ENCODE peak calls at places on chromosomes 5 and 9, in nine cellular contexts. One of them, this sample, is unnamed.

GRCh38 chr9:75956161-75956560 is 65.7 kb downstream of the PCSK5 start:
- DNase-seq in progenitor cell of endocrine pancreas: no peak
- DNase-seq in GM12865: no peak
- DNase-seq in endothelial cell: no peak
- DNase-seq in Peyer's patch: no peak
- DNase-seq in type B pancreatic cell: no peak
- DNase-seq in fibroblast of mammary gland: no peak
- DNase-seq in lower leg skin: no peak
- DNase-seq in heart right ventricle: no peak
- DNase-seq in this sample: no peak

GRCh38 chr5:38403407-38403806 is 145.0 kb downstream of the EGFLAM start:
- DNase-seq in progenitor cell of endocrine pancreas: no peak
- DNase-seq in GM12865: no peak
- DNase-seq in endothelial cell: no peak
- DNase-seq in Peyer's patch: no peak
- DNase-seq in type B pancreatic cell: no peak
- DNase-seq in fibroblast of mammary gland: peak
- DNase-seq in lower leg skin: peak
- DNase-seq in heart right ventricle: no peak
- DNase-seq in this sample: no peak

GRCh38 chr9:2144619-2145018 is 129.5 kb downstream of the SMARCA2 start:
- DNase-seq in progenitor cell of endocrine pancreas: no peak
- DNase-seq in GM12865: no peak
- DNase-seq in endothelial cell: no peak
- DNase-seq in Peyer's patch: no peak
- DNase-seq in type B pancreatic cell: no peak
- DNase-seq in fibroblast of mammary gland: no peak
- DNase-seq in lower leg skin: no peak
- DNase-seq in heart right ventricle: no peak
- DNase-seq in this sample: no peak

GRCh38 chr9:119086590-119086989 is 282.6 kb downstream of the BRINP1 start:
- DNase-seq in progenitor cell of endocrine pancreas: no peak
- DNase-seq in GM12865: no peak
- DNase-seq in endothelial cell: no peak
- DNase-seq in Peyer's patch: no peak
- DNase-seq in type B pancreatic cell: no peak
- DNase-seq in fibroblast of mammary gland: no peak
- DNase-seq in lower leg skin: no peak
- DNase-seq in heart right ventricle: no peak
- DNase-seq in this sample: no peak

GRCh38 chr5:36090033-36090432 is 23.4 kb upstream of the UGT3A2 start:
- DNase-seq in progenitor cell of endocrine pancreas: no peak
- DNase-seq in GM12865: peak
- DNase-seq in endothelial cell: peak
- DNase-seq in Peyer's patch: no peak
- DNase-seq in type B pancreatic cell: no peak
- DNase-seq in fibroblast of mammary gland: peak
- DNase-seq in lower leg skin: no peak
- DNase-seq in heart right ventricle: no peak
- DNase-seq in this sample: no peak

GRCh38 chr5:64144429-64145215 is 21.0 kb upstream of the RNF180 start:
- DNase-seq in progenitor cell of endocrine pancreas: no peak
- DNase-seq in GM12865: no peak
- DNase-seq in endothelial cell: no peak
- DNase-seq in Peyer's patch: no peak
- DNase-seq in type B pancreatic cell: no peak
- DNase-seq in fibroblast of mammary gland: peak
- DNase-seq in lower leg skin: no peak
- DNase-seq in heart right ventricle: no peak
- DNase-seq in this sample: no peak

GRCh38 chr9:117957267-117957666 is 253.1 kb downstream of the TLR4 start:
- DNase-seq in progenitor cell of endocrine pancreas: no peak
- DNase-seq in GM12865: no peak
- DNase-seq in endothelial cell: no peak
- DNase-seq in Peyer's patch: no peak
- DNase-seq in type B pancreatic cell: no peak
- DNase-seq in fibroblast of mammary gland: no peak
- DNase-seq in lower leg skin: no peak
- DNase-seq in heart right ventricle: no peak
- DNase-seq in this sample: no peak

GRCh38 chr5:17186271-17186670 is 31.2 kb upstream of the BASP1 start:
- DNase-seq in progenitor cell of endocrine pancreas: no peak
- DNase-seq in GM12865: no peak
- DNase-seq in endothelial cell: no peak
- DNase-seq in Peyer's patch: no peak
- DNase-seq in type B pancreatic cell: no peak
- DNase-seq in fibroblast of mammary gland: no peak
- DNase-seq in lower leg skin: no peak
- DNase-seq in heart right ventricle: no peak
- DNase-seq in this sample: no peak

GRCh38 chr5:66828551-66829421 is 232.6 kb downstream of the MAST4 start:
- DNase-seq in progenitor cell of endocrine pancreas: peak
- DNase-seq in GM12865: no peak
- DNase-seq in endothelial cell: peak
- DNase-seq in Peyer's patch: peak
- DNase-seq in type B pancreatic cell: no peak
- DNase-seq in fibroblast of mammary gland: peak
- DNase-seq in lower leg skin: peak
- DNase-seq in heart right ventricle: peak
- DNase-seq in this sample: peak

GRCh38 chr5:127746756-127747155 is 43.6 kb downstream of the CCDC192 start:
- DNase-seq in progenitor cell of endocrine pancreas: no peak
- DNase-seq in GM12865: peak
- DNase-seq in endothelial cell: no peak
- DNase-seq in Peyer's patch: no peak
- DNase-seq in type B pancreatic cell: no peak
- DNase-seq in fibroblast of mammary gland: peak
- DNase-seq in lower leg skin: no peak
- DNase-seq in heart right ventricle: no peak
- DNase-seq in this sample: no peak
- TF ChIP-seq CTCF in progenitor cell of endocrine pancreas: peak
- TF ChIP-seq CTCF in GM12865: peak
- TF ChIP-seq CTCF in endothelial cell: no peak
- TF ChIP-seq CTCF in Peyer's patch: no peak
- TF ChIP-seq CTCF in type B pancreatic cell: peak
- TF ChIP-seq CTCF in fibroblast of mammary gland: peak
- TF ChIP-seq CTCF in lower leg skin: no peak
- TF ChIP-seq CTCF in heart right ventricle: peak
- TF ChIP-seq CTCF in this sample: peak

GRCh38 chr9:73199886-73200285 is 48.2 kb downstream of the ANXA1 start:
- DNase-seq in progenitor cell of endocrine pancreas: no peak
- DNase-seq in GM12865: no peak
- DNase-seq in endothelial cell: no peak
- DNase-seq in Peyer's patch: no peak
- DNase-seq in type B pancreatic cell: no peak
- DNase-seq in fibroblast of mammary gland: no peak
- DNase-seq in lower leg skin: no peak
- DNase-seq in heart right ventricle: no peak
- DNase-seq in this sample: no peak
- TF ChIP-seq CTCF in progenitor cell of endocrine pancreas: no peak
- TF ChIP-seq CTCF in GM12865: no peak
- TF ChIP-seq CTCF in endothelial cell: no peak
- TF ChIP-seq CTCF in Peyer's patch: no peak
- TF ChIP-seq CTCF in type B pancreatic cell: no peak
- TF ChIP-seq CTCF in fibroblast of mammary gland: peak
- TF ChIP-seq CTCF in lower leg skin: no peak
- TF ChIP-seq CTCF in heart right ventricle: no peak
- TF ChIP-seq CTCF in this sample: peak

GRCh38 chr5:135553688-135554462 is 18.1 kb upstream of the NEUROG1 start:
- DNase-seq in progenitor cell of endocrine pancreas: no peak
- DNase-seq in GM12865: no peak
- DNase-seq in endothelial cell: peak
- DNase-seq in Peyer's patch: no peak
- DNase-seq in type B pancreatic cell: no peak
- DNase-seq in fibroblast of mammary gland: peak
- DNase-seq in lower leg skin: no peak
- DNase-seq in heart right ventricle: no peak
- DNase-seq in this sample: no peak
- TF ChIP-seq CTCF in progenitor cell of endocrine pancreas: peak
- TF ChIP-seq CTCF in GM12865: no peak
- TF ChIP-seq CTCF in endothelial cell: no peak
- TF ChIP-seq CTCF in Peyer's patch: no peak
- TF ChIP-seq CTCF in type B pancreatic cell: peak
- TF ChIP-seq CTCF in fibroblast of mammary gland: peak
- TF ChIP-seq CTCF in lower leg skin: no peak
- TF ChIP-seq CTCF in heart right ventricle: no peak
- TF ChIP-seq CTCF in this sample: peak

GRCh38 chr5:109718632-109719031 is 28.9 kb downstream of the MAN2A1 start:
- DNase-seq in progenitor cell of endocrine pancreas: no peak
- DNase-seq in GM12865: no peak
- DNase-seq in endothelial cell: no peak
- DNase-seq in Peyer's patch: no peak
- DNase-seq in type B pancreatic cell: no peak
- DNase-seq in fibroblast of mammary gland: no peak
- DNase-seq in lower leg skin: no peak
- DNase-seq in heart right ventricle: no peak
- DNase-seq in this sample: no peak

GRCh38 chr5:109718216-109718615 is 28.5 kb downstream of the MAN2A1 start:
- DNase-seq in progenitor cell of endocrine pancreas: no peak
- DNase-seq in GM12865: no peak
- DNase-seq in endothelial cell: no peak
- DNase-seq in Peyer's patch: no peak
- DNase-seq in type B pancreatic cell: no peak
- DNase-seq in fibroblast of mammary gland: no peak
- DNase-seq in lower leg skin: no peak
- DNase-seq in heart right ventricle: no peak
- DNase-seq in this sample: no peak

GRCh38 chr5:109725135-109725534 is 35.4 kb downstream of the MAN2A1 start:
- DNase-seq in progenitor cell of endocrine pancreas: no peak
- DNase-seq in GM12865: no peak
- DNase-seq in endothelial cell: no peak
- DNase-seq in Peyer's patch: no peak
- DNase-seq in type B pancreatic cell: no peak
- DNase-seq in fibroblast of mammary gland: no peak
- DNase-seq in lower leg skin: no peak
- DNase-seq in heart right ventricle: no peak
- DNase-seq in this sample: no peak

GRCh38 chr5:109719978-109720377 is 30.3 kb downstream of the MAN2A1 start:
- DNase-seq in progenitor cell of endocrine pancreas: no peak
- DNase-seq in GM12865: no peak
- DNase-seq in endothelial cell: no peak
- DNase-seq in Peyer's patch: no peak
- DNase-seq in type B pancreatic cell: no peak
- DNase-seq in fibroblast of mammary gland: no peak
- DNase-seq in lower leg skin: no peak
- DNase-seq in heart right ventricle: no peak
- DNase-seq in this sample: no peak

DNA sequence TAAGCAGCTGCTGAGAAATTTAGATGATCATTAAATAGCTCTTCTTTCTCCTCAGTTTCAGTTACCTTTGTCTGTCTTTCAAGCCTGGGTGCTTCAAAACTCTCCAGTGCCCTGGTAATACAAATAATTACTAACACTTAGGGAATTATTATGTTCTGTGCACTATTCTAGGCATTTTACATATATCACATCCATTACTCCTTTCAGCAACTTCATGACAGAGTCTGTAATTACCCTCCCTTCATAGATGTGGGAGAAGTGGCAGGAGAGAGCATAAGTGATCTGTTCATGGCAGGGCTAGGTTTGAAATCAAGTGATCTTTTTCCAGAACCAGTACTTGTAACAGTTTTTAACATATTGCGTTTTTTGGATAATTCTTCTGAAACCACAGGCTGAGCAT is 32.0 kb downstream of the MAN2A1 start:
- DNase-seq in progenitor cell of endocrine pancreas: no peak
- DNase-seq in GM12865: no peak
- DNase-seq in endothelial cell: no peak
- DNase-seq in Peyer's patch: no peak
- DNase-seq in type B pancreatic cell: no peak
- DNase-seq in fibroblast of mammary gland: no peak
- DNase-seq in lower leg skin: no peak
- DNase-seq in heart right ventricle: no peak
- DNase-seq in this sample: no peak
- TF ChIP-seq CTCF in progenitor cell of endocrine pancreas: no peak
- TF ChIP-seq CTCF in GM12865: no peak
- TF ChIP-seq CTCF in endothelial cell: no peak
- TF ChIP-seq CTCF in Peyer's patch: no peak
- TF ChIP-seq CTCF in type B pancreatic cell: no peak
- TF ChIP-seq CTCF in fibroblast of mammary gland: no peak
- TF ChIP-seq CTCF in lower leg skin: no peak
- TF ChIP-seq CTCF in heart right ventricle: no peak
- TF ChIP-seq CTCF in this sample: no peak

DNA sequence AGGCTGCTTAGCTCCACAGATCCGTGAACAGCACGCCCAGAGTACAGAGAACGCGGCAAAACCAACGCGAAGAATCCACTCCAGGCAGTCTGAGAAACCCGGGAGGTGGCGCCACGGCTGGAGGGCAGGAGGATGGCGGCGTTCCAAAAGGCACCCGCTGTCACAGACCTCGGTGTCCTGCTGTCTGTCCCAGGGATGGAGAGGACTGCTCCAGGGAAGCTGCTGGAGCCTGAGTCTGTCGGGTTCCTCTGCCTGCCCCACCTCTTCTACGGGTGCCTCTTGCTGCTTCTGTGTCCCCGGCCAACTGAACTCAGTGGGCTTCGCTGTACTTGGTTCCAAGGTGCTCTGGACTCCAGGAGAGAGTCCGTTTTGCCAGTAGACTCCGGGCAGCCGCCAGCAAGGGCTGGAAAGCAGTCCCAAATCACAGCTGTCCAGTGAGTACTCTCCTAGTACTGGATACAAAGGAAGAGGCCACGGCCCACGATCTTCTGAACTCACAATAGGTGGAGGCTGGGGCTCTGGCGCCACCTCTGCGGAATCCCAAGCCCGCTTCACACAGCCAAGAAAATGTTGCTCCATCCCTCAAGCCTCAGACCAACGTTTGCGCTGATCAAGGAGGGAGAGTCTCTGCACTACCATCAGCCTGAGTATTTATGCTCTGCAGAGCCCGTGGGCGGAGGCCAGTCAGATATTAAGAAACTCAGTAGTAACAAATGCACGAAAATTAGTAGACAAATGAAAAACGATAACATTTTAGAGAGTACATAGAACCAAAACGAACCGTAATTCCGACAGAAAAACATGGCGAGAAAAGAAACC is 442 bp downstream of the ANXA2R start:
- DNase-seq in progenitor cell of endocrine pancreas: no peak
- DNase-seq in GM12865: peak
- DNase-seq in endothelial cell: peak
- DNase-seq in Peyer's patch: peak
- DNase-seq in type B pancreatic cell: no peak
- DNase-seq in fibroblast of mammary gland: peak
- DNase-seq in lower leg skin: peak
- DNase-seq in heart right ventricle: peak
- DNase-seq in this sample: no peak
- TF ChIP-seq CTCF in progenitor cell of endocrine pancreas: peak
- TF ChIP-seq CTCF in GM12865: peak
- TF ChIP-seq CTCF in endothelial cell: no peak
- TF ChIP-seq CTCF in Peyer's patch: no peak
- TF ChIP-seq CTCF in type B pancreatic cell: no peak
- TF ChIP-seq CTCF in fibroblast of mammary gland: peak
- TF ChIP-seq CTCF in lower leg skin: no peak
- TF ChIP-seq CTCF in heart right ventricle: peak
- TF ChIP-seq CTCF in this sample: no peak

DNA sequence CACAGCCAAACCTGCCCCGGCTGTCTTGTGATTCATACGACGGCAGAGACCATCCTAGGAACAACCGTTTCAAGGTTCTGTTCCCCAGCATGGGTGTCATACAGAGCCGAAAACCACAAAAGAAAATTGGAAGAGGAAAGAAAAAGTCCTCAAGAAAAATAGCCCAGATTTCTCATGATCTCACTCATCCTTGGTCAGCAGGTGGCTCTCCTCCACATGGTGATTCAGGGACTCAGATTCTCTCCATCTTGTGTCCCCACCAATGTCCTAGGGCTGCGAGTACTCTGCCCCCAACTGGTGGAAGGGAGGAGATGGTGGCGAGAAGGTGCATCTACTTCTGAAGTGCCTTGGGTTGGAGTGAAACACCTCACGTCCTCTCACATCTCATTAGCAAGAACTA is 25.6 kb downstream of the PDZD2 start:
- DNase-seq in progenitor cell of endocrine pancreas: no peak
- DNase-seq in GM12865: peak
- DNase-seq in endothelial cell: no peak
- DNase-seq in Peyer's patch: no peak
- DNase-seq in type B pancreatic cell: no peak
- DNase-seq in fibroblast of mammary gland: peak
- DNase-seq in lower leg skin: no peak
- DNase-seq in heart right ventricle: no peak
- DNase-seq in this sample: no peak
- TF ChIP-seq CTCF in progenitor cell of endocrine pancreas: peak
- TF ChIP-seq CTCF in GM12865: peak
- TF ChIP-seq CTCF in endothelial cell: no peak
- TF ChIP-seq CTCF in Peyer's patch: no peak
- TF ChIP-seq CTCF in type B pancreatic cell: peak
- TF ChIP-seq CTCF in fibroblast of mammary gland: peak
- TF ChIP-seq CTCF in lower leg skin: no peak
- TF ChIP-seq CTCF in heart right ventricle: no peak
- TF ChIP-seq CTCF in this sample: no peak

This sample was measured in AG09319.